ENCODE peak calls at places on chromosomes 4 and X, in seven cellular contexts. One of them, this sample, is unnamed.

GRCh38 chr4:149997881-149998421 is 80.3 kb upstream of the DCLK2 start:
- DNase-seq in upper lobe of right lung: no peak
- DNase-seq in lower lobe of right lung: no peak
- DNase-seq in activated T-cell treated with anti-CD3 and anti-CD28 coated beads, Interleukin-2, amount 50 U/mL, for 72 hours: peak
- DNase-seq in kidney epithelial cell: peak
- DNase-seq in effector memory CD8-positive, alpha-beta T cell: no peak
- DNase-seq in GM23248: peak
- DNase-seq in this sample: peak

GRCh38 chr4:113675731-113676707 is 85.5 kb downstream of the CAMK2D start:
- DNase-seq in upper lobe of right lung: no peak
- DNase-seq in lower lobe of right lung: no peak
- DNase-seq in activated T-cell treated with anti-CD3 and anti-CD28 coated beads, Interleukin-2, amount 50 U/mL, for 72 hours: no peak
- DNase-seq in kidney epithelial cell: no peak
- DNase-seq in effector memory CD8-positive, alpha-beta T cell: no peak
- DNase-seq in GM23248: no peak
- DNase-seq in this sample: no peak

GRCh38 chr4:109046549-109047171 is 255.8 kb downstream of the COL25A1 start:
- DNase-seq in upper lobe of right lung: no peak
- DNase-seq in lower lobe of right lung: no peak
- DNase-seq in activated T-cell treated with anti-CD3 and anti-CD28 coated beads, Interleukin-2, amount 50 U/mL, for 72 hours: no peak
- DNase-seq in kidney epithelial cell: no peak
- DNase-seq in effector memory CD8-positive, alpha-beta T cell: no peak
- DNase-seq in GM23248: peak
- DNase-seq in this sample: no peak

GRCh38 chrX:19479458-19479857 is 35.9 kb downstream of the MAP3K15 start:
- DNase-seq in upper lobe of right lung: no peak
- DNase-seq in lower lobe of right lung: no peak
- DNase-seq in activated T-cell treated with anti-CD3 and anti-CD28 coated beads, Interleukin-2, amount 50 U/mL, for 72 hours: no peak
- DNase-seq in kidney epithelial cell: no peak
- DNase-seq in effector memory CD8-positive, alpha-beta T cell: no peak
- DNase-seq in GM23248: no peak
- DNase-seq in this sample: no peak

GRCh38 chrX:47191331-47191730 is 2.3 kb upstream of the UBA1 start:
- DNase-seq in upper lobe of right lung: no peak
- DNase-seq in lower lobe of right lung: no peak
- DNase-seq in activated T-cell treated with anti-CD3 and anti-CD28 coated beads, Interleukin-2, amount 50 U/mL, for 72 hours: peak
- DNase-seq in kidney epithelial cell: no peak
- DNase-seq in effector memory CD8-positive, alpha-beta T cell: peak
- DNase-seq in GM23248: peak
- DNase-seq in this sample: peak

GRCh38 chr4:33715996-33716395 is 2528.3 kb downstream of the ARAP2 start:
- DNase-seq in upper lobe of right lung: no peak
- DNase-seq in lower lobe of right lung: no peak
- DNase-seq in activated T-cell treated with anti-CD3 and anti-CD28 coated beads, Interleukin-2, amount 50 U/mL, for 72 hours: no peak
- DNase-seq in kidney epithelial cell: peak
- DNase-seq in effector memory CD8-positive, alpha-beta T cell: no peak
- DNase-seq in GM23248: peak
- DNase-seq in this sample: peak

GRCh38 chr4:153205028-153205648 is 895 bp downstream of the TRIM2 start:
- DNase-seq in upper lobe of right lung: no peak
- DNase-seq in lower lobe of right lung: no peak
- DNase-seq in activated T-cell treated with anti-CD3 and anti-CD28 coated beads, Interleukin-2, amount 50 U/mL, for 72 hours: peak
- DNase-seq in kidney epithelial cell: no peak
- DNase-seq in effector memory CD8-positive, alpha-beta T cell: peak
- DNase-seq in GM23248: no peak
- DNase-seq in this sample: no peak

GRCh38 chr4:137065306-137065705 is 467.0 kb downstream of the PCDH18 start:
- DNase-seq in upper lobe of right lung: no peak
- DNase-seq in lower lobe of right lung: no peak
- DNase-seq in activated T-cell treated with anti-CD3 and anti-CD28 coated beads, Interleukin-2, amount 50 U/mL, for 72 hours: no peak
- DNase-seq in kidney epithelial cell: peak
- DNase-seq in effector memory CD8-positive, alpha-beta T cell: no peak
- DNase-seq in GM23248: peak
- DNase-seq in this sample: no peak

GRCh38 chr4:169906104-169906503 is 120.1 kb downstream of the MFAP3L start:
- DNase-seq in upper lobe of right lung: no peak
- DNase-seq in lower lobe of right lung: no peak
- DNase-seq in activated T-cell treated with anti-CD3 and anti-CD28 coated beads, Interleukin-2, amount 50 U/mL, for 72 hours: no peak
- DNase-seq in kidney epithelial cell: no peak
- DNase-seq in effector memory CD8-positive, alpha-beta T cell: no peak
- DNase-seq in GM23248: no peak
- DNase-seq in this sample: no peak

GRCh38 chr4:152590179-152591031 is 54.5 kb upstream of the FBXW7 start:
- DNase-seq in upper lobe of right lung: no peak
- DNase-seq in lower lobe of right lung: no peak
- DNase-seq in activated T-cell treated with anti-CD3 and anti-CD28 coated beads, Interleukin-2, amount 50 U/mL, for 72 hours: no peak
- DNase-seq in kidney epithelial cell: peak
- DNase-seq in effector memory CD8-positive, alpha-beta T cell: no peak
- DNase-seq in GM23248: peak
- DNase-seq in this sample: peak

GRCh38 chr4:68346461-68346860 is 3.4 kb downstream of the YTHDC1 start:
- DNase-seq in upper lobe of right lung: no peak
- DNase-seq in lower lobe of right lung: no peak
- DNase-seq in activated T-cell treated with anti-CD3 and anti-CD28 coated beads, Interleukin-2, amount 50 U/mL, for 72 hours: no peak
- DNase-seq in kidney epithelial cell: no peak
- DNase-seq in effector memory CD8-positive, alpha-beta T cell: no peak
- DNase-seq in GM23248: peak
- DNase-seq in this sample: no peak

GRCh38 chr4:184883024-184883423 is 57.3 kb upstream of the ACSL1 start:
- DNase-seq in upper lobe of right lung: no peak
- DNase-seq in lower lobe of right lung: no peak
- DNase-seq in activated T-cell treated with anti-CD3 and anti-CD28 coated beads, Interleukin-2, amount 50 U/mL, for 72 hours: no peak
- DNase-seq in kidney epithelial cell: no peak
- DNase-seq in effector memory CD8-positive, alpha-beta T cell: no peak
- DNase-seq in GM23248: no peak
- DNase-seq in this sample: no peak

GRCh38 chr4:81756973-81757372 is 285.3 kb upstream of the RASGEF1B start:
- DNase-seq in upper lobe of right lung: no peak
- DNase-seq in lower lobe of right lung: no peak
- DNase-seq in activated T-cell treated with anti-CD3 and anti-CD28 coated beads, Interleukin-2, amount 50 U/mL, for 72 hours: no peak
- DNase-seq in kidney epithelial cell: no peak
- DNase-seq in effector memory CD8-positive, alpha-beta T cell: no peak
- DNase-seq in GM23248: no peak
- DNase-seq in this sample: no peak

GRCh38 chr4:128565565-128566186 is 243.8 kb upstream of the JADE1 start:
- DNase-seq in upper lobe of right lung: peak
- DNase-seq in lower lobe of right lung: no peak
- DNase-seq in activated T-cell treated with anti-CD3 and anti-CD28 coated beads, Interleukin-2, amount 50 U/mL, for 72 hours: peak
- DNase-seq in kidney epithelial cell: no peak
- DNase-seq in effector memory CD8-positive, alpha-beta T cell: no peak
- DNase-seq in GM23248: peak
- DNase-seq in this sample: peak

GRCh38 chr4:37830640-37831039 is 4.2 kb downstream of the PGM2 start:
- DNase-seq in upper lobe of right lung: no peak
- DNase-seq in lower lobe of right lung: no peak
- DNase-seq in activated T-cell treated with anti-CD3 and anti-CD28 coated beads, Interleukin-2, amount 50 U/mL, for 72 hours: no peak
- DNase-seq in kidney epithelial cell: no peak
- DNase-seq in effector memory CD8-positive, alpha-beta T cell: no peak
- DNase-seq in GM23248: no peak
- DNase-seq in this sample: no peak

GRCh38 chr4:7073526-7074390 is 5.9 kb upstream of the GRPEL1 start:
- DNase-seq in upper lobe of right lung: no peak
- DNase-seq in lower lobe of right lung: no peak
- DNase-seq in activated T-cell treated with anti-CD3 and anti-CD28 coated beads, Interleukin-2, amount 50 U/mL, for 72 hours: peak
- DNase-seq in kidney epithelial cell: no peak
- DNase-seq in effector memory CD8-positive, alpha-beta T cell: no peak
- DNase-seq in GM23248: peak
- DNase-seq in this sample: peak

GRCh38 chr4:123055943-123056342 is 133.5 kb upstream of the NUDT6 start:
- DNase-seq in upper lobe of right lung: no peak
- DNase-seq in lower lobe of right lung: no peak
- DNase-seq in activated T-cell treated with anti-CD3 and anti-CD28 coated beads, Interleukin-2, amount 50 U/mL, for 72 hours: no peak
- DNase-seq in kidney epithelial cell: no peak
- DNase-seq in effector memory CD8-positive, alpha-beta T cell: no peak
- DNase-seq in GM23248: peak
- DNase-seq in this sample: no peak

GRCh38 chrX:153863251-153863991 is 22.6 kb downstream of the L1CAM start:
- DNase-seq in upper lobe of right lung: no peak
- DNase-seq in lower lobe of right lung: no peak
- DNase-seq in activated T-cell treated with anti-CD3 and anti-CD28 coated beads, Interleukin-2, amount 50 U/mL, for 72 hours: no peak
- DNase-seq in kidney epithelial cell: no peak
- DNase-seq in effector memory CD8-positive, alpha-beta T cell: no peak
- DNase-seq in GM23248: no peak
- DNase-seq in this sample: no peak

GRCh38 chrX:16671005-16671404 is 21.0 kb downstream of the S100G start:
- DNase-seq in upper lobe of right lung: no peak
- DNase-seq in lower lobe of right lung: no peak
- DNase-seq in activated T-cell treated with anti-CD3 and anti-CD28 coated beads, Interleukin-2, amount 50 U/mL, for 72 hours: peak
- DNase-seq in kidney epithelial cell: peak
- DNase-seq in effector memory CD8-positive, alpha-beta T cell: no peak
- DNase-seq in GM23248: peak
- DNase-seq in this sample: peak

GRCh38 chr4:165201806-165202205 is 5.6 kb upstream of the KLHL2 start:
- DNase-seq in upper lobe of right lung: no peak
- DNase-seq in lower lobe of right lung: no peak
- DNase-seq in activated T-cell treated with anti-CD3 and anti-CD28 coated beads, Interleukin-2, amount 50 U/mL, for 72 hours: no peak
- DNase-seq in kidney epithelial cell: no peak
- DNase-seq in effector memory CD8-positive, alpha-beta T cell: no peak
- DNase-seq in GM23248: peak
- DNase-seq in this sample: no peak

GRCh38 chrX:145393702-145394235 is 146.5 kb downstream of the SPANXN1 start:
- DNase-seq in upper lobe of right lung: no peak
- DNase-seq in lower lobe of right lung: no peak
- DNase-seq in activated T-cell treated with anti-CD3 and anti-CD28 coated beads, Interleukin-2, amount 50 U/mL, for 72 hours: no peak
- DNase-seq in kidney epithelial cell: no peak
- DNase-seq in effector memory CD8-positive, alpha-beta T cell: no peak
- DNase-seq in GM23248: no peak
- DNase-seq in this sample: peak

GRCh38 chr4:71296945-71297344 is 41.9 kb upstream of the SLC4A4 start:
- DNase-seq in upper lobe of right lung: no peak
- DNase-seq in lower lobe of right lung: no peak
- DNase-seq in activated T-cell treated with anti-CD3 and anti-CD28 coated beads, Interleukin-2, amount 50 U/mL, for 72 hours: no peak
- DNase-seq in kidney epithelial cell: no peak
- DNase-seq in effector memory CD8-positive, alpha-beta T cell: no peak
- DNase-seq in GM23248: peak
- DNase-seq in this sample: no peak

GRCh38 chr4:86114563-86114962 is 245.3 kb downstream of the MAPK10 start:
- DNase-seq in upper lobe of right lung: peak
- DNase-seq in lower lobe of right lung: no peak
- DNase-seq in activated T-cell treated with anti-CD3 and anti-CD28 coated beads, Interleukin-2, amount 50 U/mL, for 72 hours: no peak
- DNase-seq in kidney epithelial cell: no peak
- DNase-seq in effector memory CD8-positive, alpha-beta T cell: no peak
- DNase-seq in GM23248: no peak
- DNase-seq in this sample: no peak

GRCh38 chr4:153137168-153137567 is 67.1 kb upstream of the TRIM2 start:
- DNase-seq in upper lobe of right lung: no peak
- DNase-seq in lower lobe of right lung: no peak
- DNase-seq in activated T-cell treated with anti-CD3 and anti-CD28 coated beads, Interleukin-2, amount 50 U/mL, for 72 hours: no peak
- DNase-seq in kidney epithelial cell: no peak
- DNase-seq in effector memory CD8-positive, alpha-beta T cell: no peak
- DNase-seq in GM23248: peak
- DNase-seq in this sample: no peak

GRCh38 chrX:141158084-141158483 is 18.8 kb downstream of the LDOC1 start:
- DNase-seq in upper lobe of right lung: no peak
- DNase-seq in lower lobe of right lung: no peak
- DNase-seq in activated T-cell treated with anti-CD3 and anti-CD28 coated beads, Interleukin-2, amount 50 U/mL, for 72 hours: no peak
- DNase-seq in kidney epithelial cell: no peak
- DNase-seq in effector memory CD8-positive, alpha-beta T cell: no peak
- DNase-seq in GM23248: no peak
- DNase-seq in this sample: no peak

GRCh38 chr4:13612569-13612968 is 15.0 kb downstream of the BOD1L1 start:
- DNase-seq in upper lobe of right lung: no peak
- DNase-seq in lower lobe of right lung: no peak
- DNase-seq in activated T-cell treated with anti-CD3 and anti-CD28 coated beads, Interleukin-2, amount 50 U/mL, for 72 hours: no peak
- DNase-seq in kidney epithelial cell: no peak
- DNase-seq in effector memory CD8-positive, alpha-beta T cell: no peak
- DNase-seq in GM23248: no peak
- DNase-seq in this sample: no peak

GRCh38 chr4:69066945-69067344 is 29.3 kb upstream of the UGT2B7 start:
- DNase-seq in upper lobe of right lung: no peak
- DNase-seq in lower lobe of right lung: no peak
- DNase-seq in activated T-cell treated with anti-CD3 and anti-CD28 coated beads, Interleukin-2, amount 50 U/mL, for 72 hours: no peak
- DNase-seq in kidney epithelial cell: no peak
- DNase-seq in effector memory CD8-positive, alpha-beta T cell: no peak
- DNase-seq in GM23248: no peak
- DNase-seq in this sample: no peak

GRCh38 chr4:105343523-105343931 is 130.3 kb downstream of the PPA2 start:
- DNase-seq in upper lobe of right lung: no peak
- DNase-seq in lower lobe of right lung: no peak
- DNase-seq in activated T-cell treated with anti-CD3 and anti-CD28 coated beads, Interleukin-2, amount 50 U/mL, for 72 hours: no peak
- DNase-seq in kidney epithelial cell: no peak
- DNase-seq in effector memory CD8-positive, alpha-beta T cell: no peak
- DNase-seq in GM23248: peak
- DNase-seq in this sample: no peak

GRCh38 chrX:30504309-30504708 is 73.3 kb downstream of the TASL start:
- DNase-seq in upper lobe of right lung: no peak
- DNase-seq in lower lobe of right lung: no peak
- DNase-seq in activated T-cell treated with anti-CD3 and anti-CD28 coated beads, Interleukin-2, amount 50 U/mL, for 72 hours: no peak
- DNase-seq in kidney epithelial cell: no peak
- DNase-seq in effector memory CD8-positive, alpha-beta T cell: no peak
- DNase-seq in GM23248: peak
- DNase-seq in this sample: peak

GRCh38 chr4:8259743-8260430 is 9.7 kb upstream of the HTRA3 start:
- DNase-seq in upper lobe of right lung: no peak
- DNase-seq in lower lobe of right lung: no peak
- DNase-seq in activated T-cell treated with anti-CD3 and anti-CD28 coated beads, Interleukin-2, amount 50 U/mL, for 72 hours: no peak
- DNase-seq in kidney epithelial cell: no peak
- DNase-seq in effector memory CD8-positive, alpha-beta T cell: no peak
- DNase-seq in GM23248: no peak
- DNase-seq in this sample: no peak

GRCh38 chrX:124475358-124475757 is 129.0 kb downstream of the SH2D1A start:
- DNase-seq in upper lobe of right lung: no peak
- DNase-seq in lower lobe of right lung: no peak
- DNase-seq in activated T-cell treated with anti-CD3 and anti-CD28 coated beads, Interleukin-2, amount 50 U/mL, for 72 hours: no peak
- DNase-seq in kidney epithelial cell: no peak
- DNase-seq in effector memory CD8-positive, alpha-beta T cell: no peak
- DNase-seq in GM23248: no peak
- DNase-seq in this sample: no peak

GRCh38 chr4:72418458-72418857 is 150.6 kb downstream of the ADAMTS3 start:
- DNase-seq in upper lobe of right lung: no peak
- DNase-seq in lower lobe of right lung: no peak
- DNase-seq in activated T-cell treated with anti-CD3 and anti-CD28 coated beads, Interleukin-2, amount 50 U/mL, for 72 hours: no peak
- DNase-seq in kidney epithelial cell: no peak
- DNase-seq in effector memory CD8-positive, alpha-beta T cell: no peak
- DNase-seq in GM23248: peak
- DNase-seq in this sample: no peak

GRCh38 chr4:182289809-182290208 is 46.6 kb downstream of the TENM3 start:
- DNase-seq in upper lobe of right lung: no peak
- DNase-seq in lower lobe of right lung: no peak
- DNase-seq in activated T-cell treated with anti-CD3 and anti-CD28 coated beads, Interleukin-2, amount 50 U/mL, for 72 hours: no peak
- DNase-seq in kidney epithelial cell: no peak
- DNase-seq in effector memory CD8-positive, alpha-beta T cell: no peak
- DNase-seq in GM23248: no peak
- DNase-seq in this sample: no peak

GRCh38 chr4:143294310-143294709 is 42.4 kb upstream of the GAB1 start:
- DNase-seq in upper lobe of right lung: peak
- DNase-seq in lower lobe of right lung: peak
- DNase-seq in activated T-cell treated with anti-CD3 and anti-CD28 coated beads, Interleukin-2, amount 50 U/mL, for 72 hours: no peak
- DNase-seq in kidney epithelial cell: no peak
- DNase-seq in effector memory CD8-positive, alpha-beta T cell: no peak
- DNase-seq in GM23248: peak
- DNase-seq in this sample: no peak

GRCh38 chrX:134929813-134930212 is 61.0 kb upstream of the SMIM10 start:
- DNase-seq in upper lobe of right lung: no peak
- DNase-seq in lower lobe of right lung: no peak
- DNase-seq in activated T-cell treated with anti-CD3 and anti-CD28 coated beads, Interleukin-2, amount 50 U/mL, for 72 hours: peak
- DNase-seq in kidney epithelial cell: no peak
- DNase-seq in effector memory CD8-positive, alpha-beta T cell: no peak
- DNase-seq in GM23248: no peak
- DNase-seq in this sample: no peak

GRCh38 chr4:181465826-181466225 is 777.4 kb upstream of the TENM3 start:
- DNase-seq in upper lobe of right lung: no peak
- DNase-seq in lower lobe of right lung: no peak
- DNase-seq in activated T-cell treated with anti-CD3 and anti-CD28 coated beads, Interleukin-2, amount 50 U/mL, for 72 hours: no peak
- DNase-seq in kidney epithelial cell: no peak
- DNase-seq in effector memory CD8-positive, alpha-beta T cell: no peak
- DNase-seq in GM23248: no peak
- DNase-seq in this sample: no peak

GRCh38 chr4:158051401-158052235 is 121.2 kb downstream of the GASK1B start:
- DNase-seq in upper lobe of right lung: no peak
- DNase-seq in lower lobe of right lung: no peak
- DNase-seq in activated T-cell treated with anti-CD3 and anti-CD28 coated beads, Interleukin-2, amount 50 U/mL, for 72 hours: no peak
- DNase-seq in kidney epithelial cell: peak
- DNase-seq in effector memory CD8-positive, alpha-beta T cell: no peak
- DNase-seq in GM23248: peak
- DNase-seq in this sample: no peak